ENCODE peak calls at places on chromosome 2, in five cellular contexts. One of them, this sample, is unnamed. For H3K4me1, the result is how much of the 10 kb centered on the place peaks cover.

GRCh38 chr2:15284601-15285000 is 276.5 kb downstream of the NBAS start:
- DNase-seq in pancreas: no peak
- DNase-seq in heart left ventricle: no peak
- DNase-seq in body of pancreas: no peak
- DNase-seq in IMR-90: no peak
- DNase-seq in this sample: no peak

GRCh38 chr2:140786585-140786984 is 1344.2 kb downstream of the LRP1B start:
- DNase-seq in body of pancreas: no peak
- DNase-seq in IMR-90: no peak
- DNase-seq in heart left ventricle: no peak
- DNase-seq in pancreas: no peak
- DNase-seq in this sample: no peak

GRCh38 chr2:240960963-240961876 is 37.2 kb upstream of the SNED1 start:
- DNase-seq in pancreas: no peak
- DNase-seq in heart left ventricle: peak
- DNase-seq in body of pancreas: peak
- DNase-seq in IMR-90: no peak
- DNase-seq in this sample: peak

GRCh38 chr2:223122706-223123265 is 70.8 kb downstream of the KCNE4 start:
- DNase-seq in body of pancreas: no peak
- DNase-seq in heart left ventricle: no peak
- DNase-seq in pancreas: no peak
- DNase-seq in IMR-90: no peak
- DNase-seq in this sample: no peak

GRCh38 chr2:133705287-133705686 is 137.0 kb upstream of the NCKAP5 start:
- DNase-seq in pancreas: no peak
- DNase-seq in IMR-90: no peak
- DNase-seq in body of pancreas: no peak
- DNase-seq in heart left ventricle: no peak
- DNase-seq in this sample: no peak

GRCh38 chr2:105812180-105813044 is 67.7 kb downstream of the NCK2 start:
- DNase-seq in body of pancreas: peak
- DNase-seq in heart left ventricle: peak
- DNase-seq in pancreas: no peak
- DNase-seq in IMR-90: peak
- DNase-seq in this sample: peak

GRCh38 chr2:109386004-109386695 is 227.6 kb downstream of the SEPTIN10 start:
- DNase-seq in body of pancreas: no peak
- DNase-seq in heart left ventricle: peak
- DNase-seq in pancreas: peak
- DNase-seq in IMR-90: peak
- DNase-seq in this sample: no peak

GRCh38 chr2:64797881-64798590 is 144.3 kb upstream of the SERTAD2 start:
- DNase-seq in body of pancreas: peak
- DNase-seq in pancreas: no peak
- DNase-seq in heart left ventricle: no peak
- DNase-seq in IMR-90: peak
- DNase-seq in this sample: peak

GRCh38 chr2:55720417-55720816 is 26.8 kb upstream of the PNPT1 start:
- DNase-seq in IMR-90: no peak
- DNase-seq in body of pancreas: no peak
- DNase-seq in pancreas: no peak
- DNase-seq in heart left ventricle: no peak
- DNase-seq in this sample: peak

GRCh38 chr2:182649316-182649715 is 66.7 kb upstream of the DNAJC10 start:
- DNase-seq in pancreas: no peak
- DNase-seq in body of pancreas: peak
- DNase-seq in heart left ventricle: no peak
- DNase-seq in IMR-90: peak
- DNase-seq in this sample: peak

GRCh38 chr2:140863713-140864112 is 1267.1 kb downstream of the LRP1B start:
- DNase-seq in pancreas: no peak
- DNase-seq in IMR-90: peak
- DNase-seq in body of pancreas: no peak
- DNase-seq in heart left ventricle: no peak
- DNase-seq in this sample: peak

GRCh38 chr2:182267971-182268370 is 158.9 kb downstream of the PDE1A start:
- DNase-seq in body of pancreas: no peak
- DNase-seq in pancreas: no peak
- DNase-seq in heart left ventricle: no peak
- DNase-seq in IMR-90: no peak
- DNase-seq in this sample: no peak

GRCh38 chr2:10817413-10817812 is 4.8 kb upstream of the PDIA6 start:
- DNase-seq in heart left ventricle: no peak
- DNase-seq in pancreas: no peak
- DNase-seq in IMR-90: no peak
- DNase-seq in body of pancreas: no peak
- DNase-seq in this sample: no peak

GRCh38 chr2:18309188-18309587 is 251.3 kb downstream of the RDH14 start:
- DNase-seq in pancreas: no peak
- DNase-seq in IMR-90: no peak
- DNase-seq in body of pancreas: no peak
- DNase-seq in heart left ventricle: no peak
- DNase-seq in this sample: no peak

GRCh38 chr2:3449106-3449505 is 69.6 kb downstream of the TRAPPC12 start:
- DNase-seq in pancreas: no peak
- DNase-seq in body of pancreas: no peak
- DNase-seq in heart left ventricle: no peak
- DNase-seq in IMR-90: no peak
- DNase-seq in this sample: no peak

GRCh38 chr2:194328456-194328855 is 1328.6 kb upstream of the SLC39A10 start:
- DNase-seq in body of pancreas: no peak
- DNase-seq in IMR-90: no peak
- DNase-seq in heart left ventricle: no peak
- DNase-seq in pancreas: no peak
- DNase-seq in this sample: no peak

GRCh38 chr2:72271766-72272615 is 124.3 kb upstream of the CYP26B1 start:
- DNase-seq in pancreas: no peak
- DNase-seq in IMR-90: no peak
- DNase-seq in heart left ventricle: no peak
- DNase-seq in body of pancreas: peak
- DNase-seq in this sample: peak

GRCh38 chr2:180924078-180924477 is 56.3 kb upstream of the UBE2E3 start:
- DNase-seq in IMR-90: no peak
- DNase-seq in body of pancreas: no peak
- DNase-seq in heart left ventricle: no peak
- DNase-seq in pancreas: no peak
- DNase-seq in this sample: no peak

GRCh38 chr2:225041210-225041870 is 928 bp downstream of the DOCK10 start:
- DNase-seq in pancreas: no peak
- DNase-seq in IMR-90: peak
- DNase-seq in heart left ventricle: no peak
- DNase-seq in body of pancreas: peak
- DNase-seq in this sample: peak

GRCh38 chr2:227177592-227178336 is 13.3 kb downstream of the COL4A3 start:
- DNase-seq in pancreas: no peak
- DNase-seq in IMR-90: no peak
- DNase-seq in heart left ventricle: no peak
- DNase-seq in body of pancreas: no peak
- DNase-seq in this sample: no peak

GRCh38 chr2:166517533-166517932 is 23.5 kb upstream of the SCN7A start:
- DNase-seq in pancreas: no peak
- DNase-seq in heart left ventricle: no peak
- DNase-seq in IMR-90: no peak
- DNase-seq in body of pancreas: no peak
- DNase-seq in this sample: no peak

GRCh38 chr2:170530284-170530745 is 184.8 kb upstream of the SP5 start:
- DNase-seq in heart left ventricle: peak
- DNase-seq in pancreas: peak
- DNase-seq in body of pancreas: peak
- DNase-seq in IMR-90: peak
- DNase-seq in this sample: peak

GRCh38 chr2:150097891-150098595 is 389.4 kb downstream of the RND3 start:
- DNase-seq in IMR-90: peak
- DNase-seq in pancreas: no peak
- DNase-seq in heart left ventricle: no peak
- DNase-seq in body of pancreas: no peak
- DNase-seq in this sample: no peak

GRCh38 chr2:205701509-205701908 is 19.2 kb downstream of the NRP2 start:
- DNase-seq in IMR-90: peak
- DNase-seq in body of pancreas: no peak
- DNase-seq in heart left ventricle: no peak
- DNase-seq in pancreas: no peak
- DNase-seq in this sample: no peak

GRCh38 chr2:158845869-158846268 is 50.8 kb downstream of the DAPL1 start:
- DNase-seq in IMR-90: no peak
- DNase-seq in heart left ventricle: no peak
- DNase-seq in body of pancreas: no peak
- DNase-seq in pancreas: no peak
- DNase-seq in this sample: no peak

GRCh38 chr2:107358921-107359320 is 467.8 kb upstream of the RGPD4 start:
- DNase-seq in body of pancreas: no peak
- DNase-seq in heart left ventricle: no peak
- DNase-seq in pancreas: no peak
- DNase-seq in IMR-90: no peak
- DNase-seq in this sample: no peak

DNA sequence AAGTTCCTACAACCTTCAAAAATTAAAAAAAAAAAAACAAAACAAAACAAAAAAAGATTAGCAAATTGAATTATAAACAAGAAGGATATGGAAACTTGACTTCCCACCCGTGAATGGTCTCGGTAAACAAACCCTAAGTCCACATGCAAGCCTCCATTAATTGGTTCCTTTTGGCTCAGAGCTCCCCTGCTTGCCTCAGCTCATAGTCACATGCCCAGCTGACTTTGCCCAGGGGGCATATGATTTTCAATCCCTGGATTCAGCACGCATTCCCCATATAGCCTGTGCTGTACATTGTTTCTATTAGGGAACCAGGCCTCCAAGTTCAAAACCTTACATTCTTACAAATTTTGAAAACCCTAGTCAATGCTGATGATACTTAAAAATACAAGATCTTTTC is 95.0 kb downstream of the PID1 start:
- DNase-seq in pancreas: no peak
- DNase-seq in IMR-90: no peak
- DNase-seq in body of pancreas: no peak
- DNase-seq in heart left ventricle: no peak
- DNase-seq in this sample: no peak
- H3K27ac ChIP-seq in pancreas: no peak
- H3K27ac ChIP-seq in IMR-90: no peak
- H3K27ac ChIP-seq in body of pancreas: no peak
- H3K27ac ChIP-seq in heart left ventricle: no peak
- H3K27ac ChIP-seq in this sample: no peak

GRCh38 chr2:47061989-47062678 is 93.0 kb downstream of the STPG4 start:
- DNase-seq in pancreas: no peak
- DNase-seq in body of pancreas: no peak
- DNase-seq in IMR-90: no peak
- DNase-seq in heart left ventricle: no peak
- DNase-seq in this sample: no peak
- H3K4me1 ChIP-seq in pancreas: under half
- H3K4me1 ChIP-seq in body of pancreas: under half
- H3K4me1 ChIP-seq in IMR-90: under half
- H3K4me1 ChIP-seq in heart left ventricle: under half
- H3K4me1 ChIP-seq in this sample: under half

GRCh38 chr2:116874021-116874420 is 940.5 kb upstream of the DDX18 start:
- DNase-seq in IMR-90: no peak
- DNase-seq in pancreas: no peak
- DNase-seq in heart left ventricle: no peak
- DNase-seq in body of pancreas: no peak
- DNase-seq in this sample: no peak

GRCh38 chr2:116879646-116880045 is 934.8 kb upstream of the DDX18 start:
- DNase-seq in pancreas: no peak
- DNase-seq in heart left ventricle: no peak
- DNase-seq in IMR-90: no peak
- DNase-seq in body of pancreas: peak
- DNase-seq in this sample: no peak

GRCh38 chr2:116877944-116878343 is 936.5 kb upstream of the DDX18 start:
- DNase-seq in body of pancreas: no peak
- DNase-seq in heart left ventricle: no peak
- DNase-seq in pancreas: no peak
- DNase-seq in IMR-90: no peak
- DNase-seq in this sample: no peak

DNA sequence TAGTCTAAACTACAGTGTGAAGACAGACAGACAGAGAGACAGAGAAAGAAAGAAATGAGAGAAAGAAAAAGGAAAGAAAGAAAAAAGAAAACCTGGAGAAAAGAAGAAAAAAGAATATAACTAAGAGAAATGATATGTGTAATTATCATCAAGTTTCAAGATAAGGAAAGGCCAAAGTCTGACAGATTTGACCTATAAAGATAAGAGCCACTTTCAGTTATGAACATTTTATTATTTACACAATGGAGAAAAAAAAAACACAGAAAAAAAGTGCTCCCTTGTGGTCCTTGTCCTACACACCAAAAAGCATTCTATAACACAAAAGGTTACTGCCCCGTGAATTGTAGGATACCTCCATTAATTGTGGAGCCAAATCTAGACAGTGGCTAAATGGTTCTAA is 937.2 kb upstream of the DDX18 start:
- DNase-seq in pancreas: no peak
- DNase-seq in heart left ventricle: no peak
- DNase-seq in body of pancreas: no peak
- DNase-seq in IMR-90: no peak
- DNase-seq in this sample: no peak
- H3K27ac ChIP-seq in pancreas: no peak
- H3K27ac ChIP-seq in heart left ventricle: no peak
- H3K27ac ChIP-seq in body of pancreas: no peak
- H3K27ac ChIP-seq in IMR-90: no peak
- H3K27ac ChIP-seq in this sample: no peak

GRCh38 chr2:20221169-20221938 is 3.6 kb downstream of the SDC1 start:
- DNase-seq in heart left ventricle: no peak
- DNase-seq in pancreas: no peak
- DNase-seq in body of pancreas: no peak
- DNase-seq in IMR-90: peak
- DNase-seq in this sample: peak

GRCh38 chr2:20224191-20224715 is 677 bp downstream of the SDC1 start:
- DNase-seq in body of pancreas: no peak
- DNase-seq in heart left ventricle: no peak
- DNase-seq in pancreas: no peak
- DNase-seq in IMR-90: no peak
- DNase-seq in this sample: no peak

GRCh38 chr2:20223345-20224190 is 1.4 kb downstream of the SDC1 start:
- DNase-seq in IMR-90: peak
- DNase-seq in pancreas: peak
- DNase-seq in heart left ventricle: peak
- DNase-seq in body of pancreas: peak
- DNase-seq in this sample: peak

GRCh38 chr2:20221939-20222768 is 2.8 kb downstream of the SDC1 start:
- DNase-seq in IMR-90: no peak
- DNase-seq in heart left ventricle: peak
- DNase-seq in pancreas: no peak
- DNase-seq in body of pancreas: no peak
- DNase-seq in this sample: no peak

DNA sequence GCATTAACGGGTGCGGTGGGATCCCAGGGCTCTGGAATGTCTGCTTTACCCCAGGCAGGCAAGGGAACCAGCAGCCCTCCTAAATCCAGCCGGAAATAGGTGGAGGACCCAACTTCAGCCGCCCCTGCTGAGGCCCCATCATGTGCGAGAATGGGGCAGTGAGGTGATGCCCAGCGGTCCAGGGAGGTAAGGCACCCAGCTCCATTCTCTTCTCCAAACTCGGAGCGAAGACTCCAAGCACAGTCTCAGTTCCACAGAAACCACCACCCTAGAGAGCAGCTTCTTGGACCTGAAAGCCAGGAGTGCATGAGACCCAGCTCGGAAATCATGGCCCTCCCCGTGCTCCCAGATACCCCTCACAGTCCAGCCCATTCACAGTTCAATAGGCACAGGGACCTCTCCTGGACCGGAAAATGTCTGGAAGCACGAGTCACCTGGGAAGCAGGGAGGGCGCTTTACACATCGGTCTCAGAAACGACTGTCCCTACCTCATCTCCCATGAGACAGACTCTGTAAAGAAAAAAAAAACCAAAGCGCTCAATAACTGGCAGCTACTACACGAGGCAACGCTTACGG is 2.1 kb downstream of the SDC1 start:
- DNase-seq in body of pancreas: no peak
- DNase-seq in pancreas: peak
- DNase-seq in heart left ventricle: peak
- DNase-seq in IMR-90: no peak
- DNase-seq in this sample: no peak
- H3K4me1 ChIP-seq in body of pancreas: under half
- H3K4me1 ChIP-seq in pancreas: under half
- H3K4me1 ChIP-seq in heart left ventricle: under half
- H3K4me1 ChIP-seq in IMR-90: under half
- H3K4me1 ChIP-seq in this sample: under half

This sample was measured in cardiac muscle cell.